ENCODE peak calls at places on chromosomes 5 and 9, in ten cellular contexts. C is PC-3; V is effector memory CD8-positive, alpha-beta T cell; G is Calu3; P is ELR; L is neuronal stem cell; N is iPS-NIHi11; J is activated gamma-delta T cell; D is mesendoderm; M is SK-N-SH. T is an unnamed sample.
A peak's percentile ranks its signal among the peaks of the same experiment; 100 is the strongest.

GRCh38 chr5:2658421-2658820 is 93.1 kb downstream of the IRX2 start:
- DNase-seq in C (no peak), V (no peak), G (no peak), P (no peak), L (no peak), N (no peak), J (no peak), D (no peak), M (no peak), T (no peak)

GRCh38 chr5:10503321-10503720 is 60.5 kb upstream of the ANKRD33B start:
- DNase-seq in C (no peak), V (no peak), G (no peak), P (no peak), L (no peak), N (no peak), J (no peak), D (no peak), M (no peak), T (no peak)

GRCh38 chr5:73948720-73949119 is 322.7 kb downstream of the ARHGEF28 start:
- DNase-seq in C (no peak), V (no peak), G (no peak), P (peak; percentile 25), L (no peak), N (no peak), J (no peak), D (no peak), M (no peak), T (no peak)

GRCh38 chr5:9207820-9208418 is 338.0 kb downstream of the SEMA5A start:
- DNase-seq in C (peak; percentile 90), V (no peak), G (no peak), P (peak; percentile 80), L (no peak), N (peak; percentile 19), J (no peak), D (peak; percentile 28), M (peak; percentile 32), T (no peak)

GRCh38 chr9:14523545-14523944 is 169.7 kb downstream of the ZDHHC21 start:
- DNase-seq in C (no peak), V (no peak), G (no peak), P (no peak), L (no peak), N (no peak), J (no peak), D (no peak), M (no peak), T (no peak)

GRCh38 chr9:131804826-131805225 is 65.0 kb upstream of the RAPGEF1 start:
- DNase-seq in C (no peak), V (no peak), G (no peak), P (no peak), L (no peak), N (no peak), J (no peak), D (no peak), M (no peak), T (no peak)

GRCh38 chr5:146890733-146891440 is 12.3 kb upstream of the PPP2R2B start:
- DNase-seq in C (no peak), V (no peak), G (no peak), P (no peak), L (no peak), N (no peak), J (no peak), D (no peak), M (no peak), T (no peak)

GRCh38 chr5:179866241-179867078 is 7.8 kb upstream of the MRNIP start:
- DNase-seq in C (no peak), V (no peak), G (no peak), P (no peak), L (no peak), N (no peak), J (no peak), D (no peak), M (peak; percentile 45), T (no peak)

GRCh38 chr5:150341989-150342388 is 15.5 kb upstream of the TCOF1 start:
- DNase-seq in C (no peak), V (no peak), G (no peak), P (no peak), L (no peak), N (no peak), J (no peak), D (no peak), M (no peak), T (no peak)

GRCh38 chr9:96169488-96169887 is 132.5 kb downstream of the HSD17B3 start:
- DNase-seq in C (peak; percentile 43), V (no peak), G (peak; percentile 23), P (peak; percentile 50), L (peak; percentile 69), N (peak; percentile 78), J (no peak), D (peak; percentile 85), M (peak; percentile 58), T (peak; percentile 9)

GRCh38 chr5:149220750-149221149 is 50.9 kb upstream of the AFAP1L1 start:
- DNase-seq in C (no peak), V (no peak), G (no peak), P (no peak), L (no peak), N (no peak), J (no peak), D (no peak), M (no peak), T (no peak)

GRCh38 chr5:175878544-175879438 is 7.4 kb downstream of the CPLX2 start:
- DNase-seq in C (no peak), V (no peak), G (no peak), P (no peak), L (no peak), N (peak; percentile 74), J (no peak), D (peak; percentile 66), M (no peak), T (no peak)

GRCh38 chr5:33489481-33490067 is 48.8 kb downstream of the TARS1 start:
- DNase-seq in C (no peak), V (no peak), G (no peak), P (no peak), L (no peak), N (no peak), J (no peak), D (no peak), M (no peak), T (no peak)

GRCh38 chr5:67065237-67065636 is 131.4 kb downstream of the CD180 start:
- DNase-seq in C (no peak), V (no peak), G (no peak), P (no peak), L (no peak), N (no peak), J (no peak), D (no peak), M (no peak), T (no peak)

GRCh38 chr5:140674629-140675028 is 1.3 kb upstream of the DND1 start:
- DNase-seq in C (no peak), V (no peak), G (no peak), P (no peak), L (no peak), N (no peak), J (no peak), D (no peak), M (no peak), T (no peak)